ENCODE peak calls at places on chromosomes 4 and X, in five cellular contexts. E, S, F, V and B are unnamed samples.
A peak's percentile ranks its signal among the peaks of the same experiment; 100 is the strongest.

GRCh38 chr4:87823741-87824140 is 9.0 kb upstream of the MEPE start:
- DNase-seq in E (no peak), S (no peak), F (no peak), V (no peak), B (no peak)

GRCh38 chr4:64022560-64022959 is 386.7 kb downstream of the TECRL start:
- DNase-seq in E (no peak), S (no peak), F (no peak), V (no peak), B (no peak)

GRCh38 chr4:88382621-88383020 is 4.0 kb downstream of the HERC6 start:
- DNase-seq in E (no peak), S (no peak), F (no peak), V (no peak), B (no peak)

GRCh38 chr4:6472387-6473263 is at the start of gene PPP2R2C:
- DNase-seq in E (no peak), S (no peak), F (no peak), V (peak; percentile 41), B (no peak)

GRCh38 chr4:35201403-35201802 is 1042.9 kb downstream of the ARAP2 start:
- DNase-seq in E (no peak), S (no peak), F (no peak), V (no peak), B (no peak)

GRCh38 chr4:188414441-188414840 is 275.2 kb downstream of the TRIML1 start:
- DNase-seq in E (no peak), S (no peak), F (no peak), V (no peak), B (no peak)

GRCh38 chrX:100745806-100746537 is 14.1 kb upstream of the SYTL4 start:
- DNase-seq in E (peak; percentile 49), S (no peak), F (no peak), V (no peak), B (no peak)

GRCh38 chrX:142251665-142252064 is 46.6 kb upstream of the MAGEC2 start:
- DNase-seq in E (no peak), S (no peak), F (no peak), V (no peak), B (no peak)

GRCh38 chr4:3393171-3393570 is 48.6 kb upstream of the HGFAC start:
- DNase-seq in E (no peak), S (no peak), F (no peak), V (no peak), B (peak; percentile 40)

GRCh38 chrX:16348286-16348685 is 181.0 kb downstream of the MAGEB17 start:
- DNase-seq in E (no peak), S (no peak), F (no peak), V (no peak), B (no peak)

GRCh38 chrX:93422693-93423092 is 250.7 kb downstream of the NAP1L3 start:
- DNase-seq in E (no peak), S (peak; percentile 76), F (no peak), V (peak; percentile 76), B (no peak)

GRCh38 chr4:26950446-26950845 is 89.8 kb downstream of the STIM2 start:
- DNase-seq in E (no peak), S (no peak), F (no peak), V (no peak), B (no peak)

GRCh38 chr4:78565971-78566372 is 14.4 kb downstream of the ANXA3 start:
- DNase-seq in E (peak; percentile 31), S (peak; percentile 69), F (no peak), V (no peak), B (no peak)

GRCh38 chr4:17230727-17231126 is 281.2 kb downstream of the QDPR start:
- DNase-seq in E (no peak), S (no peak), F (no peak), V (no peak), B (no peak)

GRCh38 chrX:13837290-13837745 is 20.4 kb upstream of the GPM6B start:
- DNase-seq in E (no peak), S (no peak), F (no peak), V (no peak), B (no peak)

GRCh38 chr4:5810770-5811430 is 82.0 kb downstream of the CRMP1 start:
- DNase-seq in E (no peak), S (no peak), F (no peak), V (no peak), B (no peak)

GRCh38 chr4:137307806-137308205 is 224.5 kb downstream of the PCDH18 start:
- DNase-seq in E (no peak), S (no peak), F (no peak), V (no peak), B (peak; percentile 26)

GRCh38 chr4:68175562-68176155 is 46.0 kb upstream of the TMPRSS11F start:
- DNase-seq in E (peak; percentile 67), S (peak; percentile 82), F (no peak), V (peak; percentile 70), B (no peak)

GRCh38 chr4:129336457-129336856 is 240.5 kb downstream of the C4orf33 start:
- DNase-seq in E (no peak), S (no peak), F (no peak), V (no peak), B (no peak)
- H3K27ac ChIP-seq in E (no peak overlapping the region), S (no peak overlapping the region), F (no peak overlapping the region), V (no peak overlapping the region), B (no peak overlapping the region)

DNA sequence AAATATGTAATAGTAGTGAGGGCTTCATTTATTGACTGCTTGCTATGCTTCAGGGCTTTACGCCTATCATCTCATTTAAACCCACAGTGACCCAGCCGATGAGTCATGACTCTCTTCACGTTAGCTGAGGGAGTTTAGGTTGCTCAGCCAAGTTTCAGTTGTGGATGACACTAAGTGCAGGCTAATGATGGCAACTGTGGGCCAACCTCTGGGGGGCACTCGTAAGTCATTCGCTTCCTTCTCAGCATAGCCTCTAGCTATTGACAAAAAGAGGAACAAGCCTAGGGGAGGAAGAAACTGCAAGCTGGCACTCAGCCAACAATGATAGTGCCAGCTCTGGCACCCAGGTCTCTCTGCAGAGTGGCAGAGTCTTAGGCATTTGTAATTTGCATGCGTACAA is 325.0 kb downstream of the ARHGAP10 start:
- DNase-seq in E (peak; percentile 25), S (no peak), F (peak; percentile 42), V (no peak), B (peak; percentile 75)
- H3K4me1 ChIP-seq in E (no peaks in the 10 kb centered on the region), S (no peaks in the 10 kb centered on the region), F (peaks cover 93% of the 10 kb centered on the region), V (no peaks in the 10 kb centered on the region), B (peaks cover 87% of the 10 kb centered on the region)

GRCh38 chr4:112840619-112841018 is 203.7 kb downstream of the LARP7 start:
- DNase-seq in E (no peak), S (no peak), F (no peak), V (no peak), B (no peak)

GRCh38 chr4:112832493-112832892 is 195.6 kb downstream of the LARP7 start:
- DNase-seq in E (no peak), S (no peak), F (no peak), V (no peak), B (no peak)

GRCh38 chr4:112842513-112842912 is 205.6 kb downstream of the LARP7 start:
- DNase-seq in E (no peak), S (no peak), F (no peak), V (no peak), B (no peak)

GRCh38 chr4:112840061-112840460 is 203.1 kb downstream of the LARP7 start:
- DNase-seq in E (no peak), S (no peak), F (no peak), V (no peak), B (no peak)

GRCh38 chr4:112836895-112837294 is 200.0 kb downstream of the LARP7 start:
- DNase-seq in E (no peak), S (no peak), F (no peak), V (no peak), B (no peak)
- H3K27ac ChIP-seq in E (no peak overlapping the region), S (no peak overlapping the region), F (no peak overlapping the region), V (no peak overlapping the region), B (no peak overlapping the region)

GRCh38 chr4:113614414-113614813 is 147.1 kb downstream of the CAMK2D start:
- DNase-seq in E (no peak), S (no peak), F (no peak), V (no peak), B (no peak)
- H3K4me1 ChIP-seq in E (no peaks in the 10 kb centered on the region), S (no peaks in the 10 kb centered on the region), F (peaks cover 92% of the 10 kb centered on the region), V (peaks cover 31% of the 10 kb centered on the region), B (peaks cover 71% of the 10 kb centered on the region)

DNA sequence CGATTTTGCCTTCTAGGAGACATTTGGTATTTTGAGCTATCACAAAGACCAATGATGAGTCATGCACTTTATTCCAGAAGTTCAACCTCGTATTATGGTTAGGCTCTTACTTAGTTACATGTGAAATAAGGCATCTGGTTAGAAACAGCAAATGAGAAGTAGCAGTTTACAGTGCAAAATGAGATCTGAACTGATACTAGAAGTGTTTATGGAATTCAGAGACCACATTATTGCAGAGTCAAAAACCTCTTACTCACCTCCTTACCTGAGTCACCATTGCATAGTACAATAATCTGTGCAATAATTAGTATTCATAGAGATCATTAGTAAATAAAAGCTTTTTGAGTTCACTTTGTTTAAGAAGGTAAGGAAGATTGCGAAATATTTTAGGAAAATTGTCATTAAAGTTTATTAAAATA is 38.7 kb downstream of the SEC24B start:
- DNase-seq in E (peak; percentile 21), S (no peak), F (no peak), V (no peak), B (no peak)
- H3K27ac ChIP-seq in E (no peak overlapping the region), S (no peak overlapping the region), F (no peak overlapping the region), V (no peak overlapping the region), B (no peak overlapping the region)